ENCODE peak calls at places on chromosomes 4 and X, in eight cellular contexts. D is non-pigmented ciliary epithelial cell, S is lower lobe of right lung, Q is M059J, T is NAMALWA, L is foreskin fibroblast, Y is EL, J is NCI-H1417. O is an unnamed sample.

GRCh38 chr4:22356996-22357596 is 158.8 kb downstream of the ADGRA3 start:
- DNase-seq in D (peak), Y (peak), Q (peak), S (no peak), T (peak), J (no peak), L (no peak), O (peak)

GRCh38 chrX:130543603-130544002 is 141.8 kb downstream of the RBMX2 start:
- DNase-seq in Q (no peak), S (no peak), T (no peak), Y (no peak), J (no peak), L (no peak), D (no peak), O (no peak)

GRCh38 chrX:15391850-15392249 is 7.6 kb upstream of the VEGFD start:
- DNase-seq in L (no peak), J (no peak), Y (no peak), D (no peak), T (no peak), S (no peak), Q (no peak), O (no peak)

GRCh38 chr4:15649914-15650545 is 5.1 kb downstream of the FBXL5 start:
- DNase-seq in T (peak), L (peak), Y (peak), J (peak), S (no peak), D (no peak), Q (peak), O (peak)

GRCh38 chr4:165016971-165017370 is 14.8 kb upstream of the TRIM60 start:
- DNase-seq in L (no peak), Q (no peak), D (no peak), T (no peak), Y (peak), J (no peak), S (no peak), O (no peak)

GRCh38 chrX:132068405-132068804 is 45.3 kb downstream of the STK26 start:
- DNase-seq in T (no peak), D (no peak), L (no peak), Q (no peak), S (no peak), Y (no peak), J (no peak), O (no peak)

GRCh38 chr4:98290511-98290910 is 29.3 kb downstream of the RAP1GDS1 start:
- DNase-seq in D (no peak), L (no peak), Q (no peak), S (no peak), J (no peak), T (peak), Y (peak), O (peak)

GRCh38 chrX:22975786-22976185 is 24.0 kb upstream of the DDX53 start:
- DNase-seq in J (no peak), D (no peak), Q (no peak), S (no peak), T (no peak), Y (no peak), L (no peak), O (no peak)

GRCh38 chr4:150264595-150265141 is 186.4 kb downstream of the DCLK2 start:
- DNase-seq in D (no peak), J (no peak), Q (no peak), S (no peak), T (no peak), L (no peak), Y (peak), O (peak)